ENCODE peak calls at places on chromosomes 1 and 21, in five cellular contexts. Z is mesenchymal stem cell, U is aorta, N is HAP-1, C is adipocyte. A is an unnamed sample.
A peak's percentile ranks its signal among the peaks of the same experiment; 100 is the strongest.

GRCh38 chr1:225626698-225627097 is 26.2 kb downstream of the ENAH start:
- DNase-seq in N (no peak), C (no peak), U (no peak), Z (peak; percentile 43), A (no peak)

GRCh38 chr1:8523641-8524206 is 205.8 kb downstream of the SLC45A1 start:
- DNase-seq in C (no peak), Z (no peak), U (no peak), N (no peak), A (no peak)

GRCh38 chr1:245805503-245805902 is 650.7 kb downstream of the KIF26B start:
- DNase-seq in U (no peak), Z (no peak), C (no peak), N (no peak), A (no peak)

GRCh38 chr1:183685112-183685713 is 32.1 kb upstream of the APOBEC4 start:
- DNase-seq in Z (peak; percentile 62), C (peak; percentile 80), U (no peak), N (peak; percentile 38), A (no peak)

GRCh38 chr1:226650236-226650841 is 88.7 kb downstream of the ITPKB start:
- DNase-seq in C (no peak), N (peak; percentile 27), U (peak; percentile 37), Z (no peak), A (no peak)

GRCh38 chr1:40438391-40439015 is 11.8 kb upstream of the ZFP69B start:
- DNase-seq in U (no peak), C (peak; percentile 69), Z (peak; percentile 26), N (peak; percentile 31), A (peak; percentile 44)

GRCh38 chr1:38123356-38123755 is 76.8 kb upstream of the POU3F1 start:
- DNase-seq in Z (no peak), N (no peak), U (no peak), C (peak; percentile 22), A (no peak)

GRCh38 chr1:99266731-99267130 is 2.4 kb downstream of the PLPPR4 start:
- DNase-seq in Z (peak; percentile 85), C (peak; percentile 74), N (no peak), U (no peak), A (no peak)

GRCh38 chr1:8363764-8364301 is 45.9 kb downstream of the SLC45A1 start:
- DNase-seq in U (peak; percentile 43), C (no peak), N (no peak), Z (no peak), A (no peak)

GRCh38 chr1:68202239-68202832 is 30.0 kb downstream of the WLS start:
- DNase-seq in Z (no peak), U (no peak), N (no peak), C (peak; percentile 78), A (no peak)

GRCh38 chr1:39420493-39420892 is 70.9 kb upstream of the BMP8A start:
- DNase-seq in C (no peak), N (no peak), Z (no peak), U (no peak), A (no peak)

GRCh38 chr1:183180213-183180612 is 5.9 kb upstream of the LAMC2 start:
- DNase-seq in Z (peak; percentile 63), C (peak; percentile 96), U (peak; percentile 54), N (peak; percentile 33), A (no peak)

GRCh38 chr1:7940745-7941436 is at the start of gene TNFRSF9:
- DNase-seq in C (no peak), U (peak; percentile 53), N (no peak), Z (peak; percentile 86), A (peak; percentile 84)

GRCh38 chr1:200966934-200967333 is 56.6 kb downstream of the KIF21B start:
- DNase-seq in C (no peak), Z (no peak), U (no peak), N (no peak), A (no peak)

GRCh38 chr1:211952299-211952698 is 83.1 kb downstream of the INTS7 start:
- DNase-seq in Z (no peak), C (no peak), N (no peak), U (no peak), A (no peak)

GRCh38 chr1:162040657-162041056 is 17.0 kb upstream of the OLFML2B start:
- DNase-seq in Z (peak; percentile 49), C (peak; percentile 61), N (no peak), U (no peak), A (no peak)

GRCh38 chr21:41548781-41549180 is 40.8 kb upstream of the TMPRSS2 start:
- DNase-seq in Z (no peak), U (no peak), C (no peak), N (no peak), A (no peak)

GRCh38 chr1:221439008-221439733 is 302.7 kb downstream of the DUSP10 start:
- DNase-seq in Z (peak; percentile 90), U (no peak), C (peak; percentile 66), N (no peak), A (peak; percentile 33)

GRCh38 chr1:164796916-164797315 is 237.9 kb downstream of the PBX1 start:
- DNase-seq in C (no peak), U (no peak), Z (no peak), N (no peak), A (no peak)

GRCh38 chr1:228369608-228370438 is 36.8 kb downstream of the TRIM11 start:
- DNase-seq in U (peak; percentile 42), Z (no peak), N (no peak), C (no peak), A (no peak)

GRCh38 chr1:214793708-214794107 is 190.7 kb downstream of the CENPF start:
- DNase-seq in U (no peak), Z (no peak), C (peak; percentile 3), N (no peak), A (no peak)

GRCh38 chr1:58155418-58156123 is 391.0 kb downstream of the OMA1 start:
- DNase-seq in C (no peak), U (no peak), N (peak; percentile 54), Z (no peak), A (no peak)

GRCh38 chr1:18949689-18950414 is 6.6 kb downstream of the IFFO2 start:
- DNase-seq in C (peak; percentile 68), U (peak; percentile 70), N (peak; percentile 50), Z (peak; percentile 80), A (no peak)

GRCh38 chr1:33442141-33442540 is 11.2 kb upstream of the PHC2 start:
- DNase-seq in U (no peak), C (no peak), N (no peak), Z (peak; percentile 61), A (no peak)

GRCh38 chr1:157152510-157152909 is 14.3 kb upstream of the ETV3 start:
- DNase-seq in N (no peak), U (no peak), C (no peak), Z (no peak), A (no peak)

GRCh38 chr1:3596663-3597598 is 14.4 kb downstream of the MEGF6 start:
- DNase-seq in U (no peak), Z (no peak), C (no peak), N (no peak), A (no peak)

GRCh38 chr1:160101037-160101716 is 2.8 kb upstream of the IGSF8 start:
- DNase-seq in C (peak; percentile 88), Z (peak; percentile 79), U (peak; percentile 88), N (peak; percentile 88), A (peak; percentile 72)

GRCh38 chr1:86541859-86542258 is 5.0 kb upstream of the CLCA4 start:
- DNase-seq in C (no peak), U (no peak), N (no peak), Z (no peak), A (no peak)

GRCh38 chr1:44681905-44682900 is 7.7 kb downstream of the ARMH1 start:
- DNase-seq in U (no peak), N (no peak), C (no peak), Z (no peak), A (no peak)

GRCh38 chr21:36928960-36929359 is 37.5 kb downstream of the HLCS start:
- DNase-seq in C (no peak), N (no peak), U (no peak), Z (no peak), A (no peak)

GRCh38 chr1:40399984-40400704 is 26.6 kb downstream of the SMAP2 start:
- DNase-seq in Z (no peak), U (no peak), C (no peak), N (no peak), A (no peak)

GRCh38 chr1:41122851-41123518 is 101.5 kb upstream of the SLFNL1 start:
- DNase-seq in N (peak; percentile 45), C (peak; percentile 70), U (no peak), Z (peak; percentile 92), A (no peak)

DNA sequence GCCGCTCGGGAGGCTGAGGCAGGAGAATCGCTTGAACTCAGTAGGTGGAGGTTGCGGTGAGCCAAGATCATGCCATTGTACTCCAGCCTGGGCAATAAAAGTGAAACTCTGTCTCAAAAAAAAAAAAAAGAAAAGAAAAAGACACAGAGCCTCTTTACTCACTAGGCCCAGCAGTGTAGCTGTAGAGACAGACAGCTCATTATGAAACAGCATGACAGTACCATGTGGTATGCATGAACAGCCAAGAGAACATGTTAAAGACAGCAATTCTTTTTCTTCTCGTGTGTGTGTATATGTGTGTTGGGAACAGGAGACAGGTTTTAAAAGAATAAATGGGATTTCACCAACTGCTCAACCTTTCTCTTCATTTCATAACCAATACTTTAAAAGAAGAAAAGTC is 118.9 kb downstream of the PIK3R3 start:
- DNase-seq in U (no peak), N (no peak), C (no peak), Z (no peak), A (no peak)
- H3K4me3 ChIP-seq in U (no peak overlapping the region), N (no peak overlapping the region), C (no peak overlapping the region), Z (no peak overlapping the region), A (no peak overlapping the region)

GRCh38 chr1:235330918-235331285 is 2.5 kb downstream of the GGPS1 start:
- DNase-seq in U (no peak), N (no peak), Z (no peak), C (no peak), A (no peak)
- H3K4me1 ChIP-seq in U (no peaks in the 10 kb centered on the region), N (peaks cover 13% of the 10 kb centered on the region), Z (peaks cover 1% of the 10 kb centered on the region), C (peaks cover 28% of the 10 kb centered on the region), A (peaks cover 54% of the 10 kb centered on the region)

DNA sequence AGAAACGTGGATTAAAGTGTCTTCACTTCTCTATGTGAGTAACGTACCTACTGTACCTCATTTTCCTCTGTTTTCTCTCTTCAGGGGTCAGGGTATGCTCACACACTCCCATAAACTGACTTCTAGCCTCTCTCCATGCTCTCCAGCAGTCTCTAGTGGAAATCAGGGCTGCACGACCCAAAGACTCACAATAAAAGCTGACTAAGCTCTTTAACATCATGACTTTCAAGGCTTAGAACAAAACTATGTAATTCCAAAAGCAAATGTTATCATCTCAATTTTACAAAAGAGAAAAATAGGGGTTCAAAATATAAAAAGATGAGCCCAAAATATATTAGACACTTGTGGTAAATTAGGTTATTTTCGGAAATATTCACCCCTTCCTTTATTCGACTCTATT is 62.5 kb upstream of the KRTAP11-1 start:
- DNase-seq in N (no peak), C (no peak), U (no peak), Z (no peak), A (no peak)
- H3K9me3 ChIP-seq in N (no peaks in the 10 kb centered on the region), C (no peaks in the 10 kb centered on the region), U (no peaks in the 10 kb centered on the region), Z (no peaks in the 10 kb centered on the region), A (no peaks in the 10 kb centered on the region)

DNA sequence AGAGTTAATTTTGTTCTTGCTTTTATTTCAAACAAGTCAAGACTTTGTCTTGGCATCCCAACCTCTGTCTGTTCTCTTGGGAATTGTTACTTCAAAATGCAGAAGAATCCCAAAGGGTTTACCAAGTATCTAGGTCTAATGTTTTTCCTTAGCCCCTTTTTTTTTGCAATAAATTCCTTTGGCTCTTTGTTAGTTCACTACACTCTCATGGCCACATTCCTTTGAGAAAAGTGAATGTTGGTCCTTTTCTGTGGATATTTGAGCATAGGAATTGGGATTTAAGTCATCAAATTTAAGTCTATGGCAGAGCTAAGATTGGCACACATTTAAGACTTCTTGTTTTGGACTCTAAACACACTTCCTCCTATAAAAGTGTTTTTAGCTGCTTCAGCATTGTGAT is 1.8 kb downstream of the BTF3L4 start:
- DNase-seq in N (no peak), C (peak; percentile 34), U (no peak), Z (no peak), A (no peak)
- H3K4me3 ChIP-seq in N (peak overlapping the region; percentile 90), C (peak overlapping the region; percentile 97), U (no peak overlapping the region), Z (no peak overlapping the region), A (no peak overlapping the region)